ENCODE peak calls at places on chromosome 17, in nine cellular contexts. O is H1, L is NB4, H is gastrocnemius medialis, P is testis, F is IMR-90, T is uterus, Z is heart left ventricle, X is stomach. D is an unnamed sample.

GRCh38 chr17:12537436-12537835 is 128.3 kb upstream of the MYOCD start:
- DNase-seq in O (no peak), L (no peak), H (no peak), P (no peak), F (peak; percentile 7), T (no peak), Z (no peak), X (no peak), D (no peak)

GRCh38 chr17:33142703-33143299 is 150.3 kb downstream of the ASIC2 start:
- DNase-seq in O (peak; percentile 73), L (peak; percentile 37), H (no peak), P (peak; percentile 38), F (peak; percentile 24), T (no peak), Z (no peak), X (no peak), D (peak; percentile 18)

GRCh38 chr17:15782809-15783208 is 50.7 kb downstream of the TBC1D26 start:
- DNase-seq in O (no peak), L (no peak), H (peak; percentile 21), P (peak; percentile 57), F (no peak), T (peak; percentile 68), Z (peak; percentile 83), X (peak; percentile 45), D (peak; percentile 23)

GRCh38 chr17:41478240-41478639 is 2.7 kb downstream of the KRT35 start:
- DNase-seq in O (no peak), L (no peak), H (no peak), P (no peak), F (no peak), T (no peak), Z (no peak), X (no peak), D (no peak)

GRCh38 chr17:11539637-11540036 is 58.6 kb upstream of the DNAH9 start:
- DNase-seq in O (no peak), L (no peak), H (no peak), P (no peak), F (no peak), T (no peak), Z (no peak), X (no peak), D (no peak)

GRCh38 chr17:64037180-64037579 is 16.7 kb upstream of the ICAM2 start:
- DNase-seq in O (no peak), L (no peak), H (no peak), P (no peak), F (no peak), T (no peak), Z (no peak), X (no peak), D (no peak)

GRCh38 chr17:10513284-10514067 is 4.9 kb downstream of the MYH1 start:
- DNase-seq in O (no peak), L (no peak), H (peak; percentile 33), P (no peak), F (peak; percentile 0), T (no peak), Z (no peak), X (no peak), D (no peak)

GRCh38 chr17:9905902-9906301 is 831 bp upstream of the RCVRN start:
- DNase-seq in O (peak; percentile 82), L (peak; percentile 55), H (no peak), P (peak; percentile 67), F (no peak), T (no peak), Z (peak; percentile 73), X (no peak), D (peak; percentile 17)

GRCh38 chr17:22703786-22704441 is 1011.6 kb downstream of the KCNJ18 start:
- DNase-seq in O (no peak), L (peak; percentile 62), H (no peak), P (peak; percentile 46), F (no peak), T (no peak), Z (no peak), X (no peak), D (no peak)

DNA sequence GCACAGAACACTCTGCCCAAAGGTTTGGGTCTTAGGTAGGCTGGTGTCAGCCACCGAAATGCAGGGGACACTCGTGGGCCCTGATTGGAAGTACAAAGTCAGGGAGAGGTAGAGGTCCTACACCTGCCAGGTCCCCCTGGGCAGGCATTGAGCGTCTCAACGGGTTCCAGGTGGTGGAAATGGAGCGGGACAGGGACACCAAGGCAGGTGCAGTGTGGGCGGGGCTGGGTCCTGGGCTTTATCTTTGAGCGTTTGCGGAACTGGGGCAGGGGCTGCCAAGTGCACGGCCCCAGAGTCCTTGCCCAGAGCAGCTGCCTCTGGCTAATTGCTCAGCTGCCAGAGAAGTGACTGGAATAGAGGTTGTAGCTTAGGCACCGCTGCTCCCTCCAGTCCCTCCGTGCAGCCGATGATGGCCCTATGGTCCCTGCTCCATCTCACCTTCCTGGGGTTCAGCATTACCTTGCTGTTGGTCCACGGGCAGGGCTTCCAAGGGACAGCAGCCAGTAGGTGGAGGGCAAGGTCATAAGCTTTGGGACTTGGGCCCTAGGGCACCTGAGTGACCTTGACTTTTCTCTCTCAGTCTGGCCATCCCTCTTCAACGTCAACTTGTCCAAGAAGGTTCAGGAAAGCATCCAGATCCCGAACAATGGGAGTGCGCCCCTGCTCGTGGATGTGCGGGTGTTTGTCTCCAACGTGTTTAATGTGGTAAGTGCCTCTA is at the start of gene ZACN:
- DNase-seq in O (no peak), L (no peak), H (no peak), P (no peak), F (no peak), T (no peak), Z (no peak), X (no peak), D (no peak)
- TF ChIP-seq POLR2A in O (no peak), L (no peak), H (no peak), P (no peak), F (no peak), T (no peak), Z (no peak), X (no peak), D (no peak)

DNA sequence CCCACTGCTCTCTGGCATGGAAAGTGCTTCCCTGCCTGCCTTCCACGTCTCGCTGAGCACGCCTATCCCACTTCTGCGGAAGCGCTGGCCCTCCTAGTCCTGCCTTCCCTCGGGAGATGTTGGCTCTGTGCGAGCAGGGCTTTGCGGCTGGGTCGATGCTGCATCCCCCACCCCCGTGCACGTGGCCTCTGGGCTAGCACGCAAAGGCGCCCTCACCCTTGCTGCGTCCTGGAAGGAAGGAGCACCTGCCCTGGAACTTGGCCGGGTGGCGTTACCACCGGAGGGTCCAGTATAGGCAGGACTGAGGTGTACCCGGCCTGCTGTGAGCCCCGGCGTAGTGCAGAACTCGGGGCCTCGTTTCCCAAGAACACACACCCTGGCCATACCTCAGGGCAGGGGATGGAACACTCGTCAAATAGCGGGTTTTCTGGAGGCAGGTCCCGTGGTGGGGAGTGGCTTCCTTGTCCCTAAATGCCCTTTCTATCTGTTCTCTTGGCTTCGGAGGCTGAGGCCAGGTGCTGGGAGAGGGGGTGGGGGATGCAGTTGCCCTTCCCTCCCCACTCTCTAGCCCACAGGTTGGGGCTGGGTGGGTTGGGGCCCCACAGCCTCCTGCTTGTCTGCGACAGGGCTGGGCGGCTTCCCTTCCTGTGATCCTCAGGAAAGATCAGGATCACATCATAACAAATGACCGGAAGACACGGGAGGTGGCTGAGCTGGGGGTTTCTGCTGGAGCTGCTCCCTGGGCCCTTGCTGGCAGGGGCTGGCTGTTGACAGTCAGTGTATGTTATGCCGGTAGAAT is 17.4 kb downstream of the BAIAP2 start:
- DNase-seq in O (no peak), L (peak; percentile 57), H (no peak), P (no peak), F (no peak), T (no peak), Z (no peak), X (no peak), D (no peak)
- TF ChIP-seq POLR2A in O (no peak), L (no peak), H (no peak), P (no peak), F (no peak), T (no peak), Z (no peak), X (no peak), D (no peak)

GRCh38 chr17:21285164-21286065 is 904 bp downstream of the MAP2K3 start:
- DNase-seq in O (no peak), L (peak; percentile 60), H (peak; percentile 61), P (peak; percentile 42), F (peak; percentile 51), T (peak; percentile 47), Z (peak; percentile 71), X (peak; percentile 61), D (peak; percentile 65)

GRCh38 chr17:21284319-21285163 is at the start of gene MAP2K3:
- DNase-seq in O (peak; percentile 98), L (peak; percentile 100), H (peak; percentile 100), P (peak; percentile 100), F (peak; percentile 99), T (peak; percentile 99), Z (peak; percentile 100), X (peak; percentile 100), D (peak; percentile 99)

GRCh38 chr17:21286771-21287702 is 2.5 kb downstream of the MAP2K3 start:
- DNase-seq in O (no peak), L (peak; percentile 15), H (no peak), P (no peak), F (no peak), T (no peak), Z (peak; percentile 21), X (peak; percentile 88), D (peak; percentile 46)

GRCh38 chr17:21287703-21288449 is 3.4 kb downstream of the MAP2K3 start:
- DNase-seq in O (no peak), L (peak; percentile 99), H (peak; percentile 99), P (peak; percentile 88), F (peak; percentile 97), T (peak; percentile 88), Z (peak; percentile 97), X (peak; percentile 99), D (peak; percentile 89)

DNA sequence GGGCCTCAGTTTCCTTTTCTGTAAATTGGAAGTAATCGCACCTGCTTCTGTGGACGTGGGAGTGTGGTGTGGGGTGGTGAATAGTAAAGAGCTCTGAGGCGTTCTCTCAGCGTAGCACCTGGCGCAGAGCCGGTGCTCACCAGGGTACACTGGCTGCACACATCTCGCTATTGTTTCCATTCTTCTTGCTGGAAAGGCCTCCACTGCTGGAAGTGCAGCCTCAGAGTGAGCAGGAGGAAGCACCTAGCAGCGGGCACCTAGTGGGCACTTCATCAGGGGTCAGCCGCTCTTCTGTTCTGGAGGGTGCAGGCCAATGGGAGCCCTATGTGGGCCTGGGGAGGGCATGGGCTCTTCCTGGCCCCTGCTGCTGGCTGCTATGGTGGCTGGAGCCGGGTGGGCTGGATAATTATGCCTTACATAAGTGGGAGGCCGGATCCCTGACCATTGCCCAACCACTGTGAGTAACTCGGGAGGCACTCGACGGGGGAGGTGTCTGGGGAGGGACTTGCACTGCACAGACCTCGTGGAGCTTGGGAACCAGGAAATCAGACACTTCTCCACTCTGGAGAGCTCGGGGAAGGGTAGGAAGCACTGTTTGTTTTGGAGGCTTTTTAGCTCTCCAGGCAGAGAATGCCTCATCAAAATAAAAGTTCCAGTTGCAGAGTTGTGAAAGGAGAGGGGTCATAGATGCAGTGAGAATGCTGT is 1.7 kb downstream of the MAP2K3 start:
- DNase-seq in O (no peak), L (peak; percentile 96), H (peak; percentile 98), P (peak; percentile 87), F (peak; percentile 99), T (peak; percentile 88), Z (peak; percentile 90), X (peak; percentile 91), D (peak; percentile 77)
- TF ChIP-seq POLR2A in O (no peak), L (peak; percentile 35), H (peak; percentile 95), P (no peak), F (peak; percentile 96), T (peak; percentile 36), Z (peak; percentile 66), X (peak; percentile 83), D (peak; percentile 49)

GRCh38 chr17:35088647-35088910 is 25.1 kb upstream of the RFFL start:
- DNase-seq in O (peak; percentile 80), L (no peak), H (no peak), P (no peak), F (no peak), T (no peak), Z (no peak), X (peak; percentile 44), D (peak; percentile 78)
- TF ChIP-seq POLR2A in O (no peak), L (peak; percentile 5), H (no peak), P (no peak), F (no peak), T (no peak), Z (no peak), X (no peak), D (no peak)